ENCODE peak calls at places on chromosomes 16 and 17, in seven cellular contexts. P is neuronal stem cell, I is IMR-90, R is H9, F is mesendoderm, Z is H1, W is trophoblast cell. K is an unnamed sample.

GRCh38 chr17:4858880-4859260 is 25.7 kb downstream of the MINK1 start:
- DNase-seq in P (no peak), I (peak), R (peak), F (peak), Z (no peak), W (no peak), K (no peak)

GRCh38 chr17:69539781-69540319 is 125.4 kb downstream of the MAP2K6 start:
- DNase-seq in P (no peak), I (peak), R (no peak), F (no peak), Z (no peak), W (peak), K (peak)

GRCh38 chr17:79777844-79778503 is at the start of gene CBX2:
- DNase-seq in P (peak), I (peak), R (peak), F (peak), Z (no peak), W (peak), K (peak)

GRCh38 chr17:49111934-49112333 is 20.6 kb upstream of the B4GALNT2 start:
- DNase-seq in P (no peak), I (no peak), R (no peak), F (no peak), Z (no peak), W (peak), K (no peak)

GRCh38 chr16:68040506-68041288 is 17.6 kb downstream of the DUS2 start:
- DNase-seq in P (peak), I (peak), R (peak), F (peak), Z (peak), W (peak), K (peak)

GRCh38 chr16:89354325-89354724 is 136.0 kb downstream of the ANKRD11 start:
- DNase-seq in P (no peak), I (no peak), R (no peak), F (no peak), Z (no peak), W (no peak), K (no peak)

GRCh38 chr16:80231888-80232287 is 308.9 kb upstream of the DYNLRB2 start:
- DNase-seq in P (no peak), I (peak), R (no peak), F (no peak), Z (no peak), W (no peak), K (peak)

GRCh38 chr17:14150604-14151003 is 81.3 kb downstream of the COX10 start:
- DNase-seq in P (no peak), I (no peak), R (no peak), F (no peak), Z (no peak), W (no peak), K (peak)

GRCh38 chr17:3852561-3852960 is 6.5 kb upstream of the NCBP3 start:
- DNase-seq in P (no peak), I (no peak), R (no peak), F (no peak), Z (no peak), W (no peak), K (no peak)

GRCh38 chr17:76476736-76477135 is 9.3 kb downstream of the AANAT start:
- DNase-seq in P (no peak), I (no peak), R (no peak), F (no peak), Z (no peak), W (no peak), K (no peak)

GRCh38 chr16:80158766-80159165 is 382.0 kb upstream of the DYNLRB2 start:
- DNase-seq in P (no peak), I (peak), R (no peak), F (no peak), Z (no peak), W (no peak), K (no peak)

GRCh38 chr16:30662449-30662848 is 4.2 kb downstream of the FBRS start:
- DNase-seq in P (no peak), I (no peak), R (no peak), F (no peak), Z (no peak), W (no peak), K (no peak)

GRCh38 chr16:89324056-89325010 is 106.8 kb downstream of the ZNF778 start:
- DNase-seq in P (no peak), I (peak), R (no peak), F (no peak), Z (no peak), W (no peak), K (peak)

GRCh38 chr17:60151355-60151754 is 1.6 kb downstream of the CA4 start:
- DNase-seq in P (no peak), I (no peak), R (no peak), F (no peak), Z (no peak), W (no peak), K (no peak)

GRCh38 chr16:68229431-68230175 is 6.3 kb downstream of the ESRP2 start:
- DNase-seq in P (no peak), I (peak), R (peak), F (peak), Z (no peak), W (peak), K (peak)

GRCh38 chr16:27232061-27232841 is 28.9 kb downstream of the KDM8 start:
- DNase-seq in P (no peak), I (no peak), R (no peak), F (no peak), Z (no peak), W (no peak), K (no peak)

GRCh38 chr17:80942360-80943345 is 49.0 kb upstream of the CHMP6 start:
- DNase-seq in P (no peak), I (peak), R (no peak), F (no peak), Z (no peak), W (no peak), K (no peak)

GRCh38 chr16:87661561-87661960 is 59.3 kb downstream of the JPH3 start:
- DNase-seq in P (peak), I (peak), R (peak), F (peak), Z (peak), W (peak), K (peak)

GRCh38 chr16:9885457-9885856 is 296.8 kb downstream of the GRIN2A start:
- DNase-seq in P (no peak), I (no peak), R (no peak), F (no peak), Z (no peak), W (no peak), K (no peak)

GRCh38 chr16:62678796-62679195 is 642.6 kb upstream of the CDH8 start:
- DNase-seq in P (no peak), I (no peak), R (no peak), F (peak), Z (no peak), W (no peak), K (no peak)

GRCh38 chr16:75494696-75495601 is at the start of gene CHST6:
- DNase-seq in P (peak), I (no peak), R (peak), F (peak), Z (no peak), W (peak), K (peak)

GRCh38 chr17:47694818-47695663 is 1.1 kb downstream of the TBKBP1 start:
- DNase-seq in P (no peak), I (peak), R (peak), F (peak), Z (no peak), W (peak), K (peak)

GRCh38 chr16:9033125-9033830 is 58.2 kb upstream of the HAPSTR1 start:
- DNase-seq in P (peak), I (peak), R (peak), F (peak), Z (no peak), W (peak), K (peak)

GRCh38 chr17:57038486-57038885 is 46.6 kb upstream of the AKAP1 start:
- DNase-seq in P (no peak), I (no peak), R (no peak), F (no peak), Z (no peak), W (peak), K (no peak)

GRCh38 chr16:82583415-82583814 is 43.4 kb upstream of the CDH13 start:
- DNase-seq in P (no peak), I (peak), R (no peak), F (no peak), Z (no peak), W (no peak), K (no peak)

DNA sequence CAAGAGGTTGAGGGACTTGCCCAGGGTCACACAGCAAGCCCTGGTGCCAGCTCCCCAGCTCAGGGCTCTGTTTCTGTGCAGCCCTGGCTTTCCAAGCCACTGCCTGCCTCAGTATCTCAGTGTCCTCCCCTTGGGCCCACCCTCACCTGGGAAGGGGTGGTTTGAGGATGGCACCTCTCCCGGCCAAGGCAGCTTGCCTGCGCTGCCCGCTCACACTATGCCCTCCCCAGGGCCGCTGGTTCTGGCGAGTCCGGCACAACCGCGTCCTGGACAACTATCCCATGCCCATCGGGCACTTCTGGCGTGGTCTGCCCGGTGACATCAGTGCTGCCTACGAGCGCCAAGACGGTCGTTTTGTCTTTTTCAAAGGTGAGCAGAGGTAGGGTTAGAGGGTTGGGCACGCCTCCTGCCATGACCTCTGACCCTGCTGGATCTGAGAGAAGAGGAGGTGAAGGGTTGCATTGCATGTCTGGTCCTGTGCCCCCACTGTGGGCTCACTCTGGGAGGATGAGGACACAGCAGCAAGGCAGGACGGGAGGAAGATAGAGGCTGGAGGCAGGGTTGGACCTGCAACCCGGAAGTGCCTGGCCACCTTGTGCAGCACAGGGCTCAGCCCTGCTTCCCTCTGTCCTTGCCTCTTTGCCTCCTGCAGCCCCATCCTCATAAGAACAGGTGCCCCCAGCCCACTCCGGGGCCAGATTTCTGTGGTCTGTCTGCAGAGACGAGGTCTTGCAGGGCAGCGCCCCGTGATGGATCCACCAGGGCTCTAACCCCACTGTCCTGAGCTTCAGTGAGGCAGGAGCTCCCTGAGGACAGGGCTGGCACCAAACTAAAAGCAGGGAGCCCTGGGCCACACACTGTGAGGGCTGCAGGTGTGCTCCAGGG is 16.7 kb downstream of the MMP15 start:
- DNase-seq in P (no peak), I (no peak), R (no peak), F (no peak), Z (no peak), W (no peak), K (no peak)
- H4K8ac ChIP-seq in P (peak), I (no peak), R (no peak), F (no peak), Z (peak), W (no peak), K (no peak)

DNA sequence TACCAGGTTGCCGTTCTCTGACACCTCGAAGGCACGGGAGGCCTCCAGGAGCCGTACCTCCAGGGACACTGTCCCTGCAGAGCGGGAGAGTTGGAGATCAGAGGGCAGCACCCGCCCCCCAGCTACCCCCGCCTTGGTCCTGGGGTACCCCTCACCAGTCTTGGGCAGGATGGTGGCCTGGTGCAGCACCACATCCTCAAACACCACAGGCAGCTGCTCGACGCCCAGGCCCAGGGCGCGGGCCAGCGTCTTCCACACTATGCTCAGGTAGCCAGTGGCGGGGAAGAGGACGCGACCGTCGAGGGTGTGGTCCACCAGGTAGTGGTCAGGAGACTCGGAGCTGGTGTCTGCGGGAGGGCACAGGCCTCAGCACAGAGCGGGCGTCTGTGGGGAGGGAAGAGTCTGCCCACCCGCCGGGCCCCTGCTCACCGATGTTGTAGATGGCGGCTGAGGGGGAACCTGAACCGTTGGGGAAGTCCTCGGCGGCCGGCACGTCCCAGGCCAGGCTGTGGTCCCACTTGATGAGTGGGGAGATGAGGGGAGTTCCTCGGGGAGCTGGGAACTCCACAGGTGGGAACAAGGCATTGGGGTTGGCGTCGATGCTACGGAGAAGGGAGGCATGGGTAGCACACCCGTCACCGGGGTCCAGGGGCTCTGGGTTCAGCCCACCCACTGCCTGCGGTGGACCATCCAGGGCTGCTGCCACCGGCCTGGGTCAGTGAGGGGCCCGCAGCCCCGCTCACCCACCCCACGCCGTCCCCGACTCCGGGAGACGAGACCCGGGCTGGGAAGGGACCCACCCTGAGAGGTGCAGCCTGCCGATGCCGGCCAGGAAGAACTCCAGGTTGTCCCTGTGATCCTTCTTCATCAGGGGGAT is 9.8 kb downstream of the FASN start:
- DNase-seq in P (no peak), I (no peak), R (no peak), F (no peak), Z (no peak), W (no peak), K (no peak)
- H3K23ac ChIP-seq in P (peak), I (no peak), R (no peak), F (no peak), Z (no peak), W (no peak), K (no peak)

GRCh38 chr16:12572316-12572985 is 231.2 kb downstream of the CPPED1 start:
- DNase-seq in P (no peak), I (no peak), R (no peak), F (no peak), Z (no peak), W (no peak), K (no peak)
- H4K8ac ChIP-seq in P (no peak), I (no peak), R (no peak), F (no peak), Z (no peak), W (no peak), K (no peak)

GRCh38 chr17:71757156-71757555 is 363.7 kb upstream of the SOX9 start:
- DNase-seq in P (no peak), I (no peak), R (no peak), F (no peak), Z (no peak), W (no peak), K (no peak)
- H3K23ac ChIP-seq in P (no peak), I (no peak), R (no peak), F (no peak), Z (no peak), W (no peak), K (no peak)